ENCODE peak calls at places on chromosomes 13 and 19, in six cellular contexts. O is iris pigment epithelial cell, C is left lung, G is NCI-H2029 treated with DMSO at 0.1 percent for 48 hours, H is colonic mucosa, I is AG09319. X is an unnamed sample.

GRCh38 chr19:5829567-5830315 is 9.8 kb downstream of the FUT6 start:
- DNase-seq in O (no peak), G (no peak), I (no peak), H (no peak), C (no peak), X (no peak)

GRCh38 chr13:46995874-46996273 is 99.0 kb upstream of the HTR2A start:
- DNase-seq in I (no peak), G (no peak), C (no peak), H (no peak), O (no peak), X (no peak)

GRCh38 chr13:45184693-45185092 is 16.2 kb downstream of the KCTD4 start:
- DNase-seq in G (no peak), H (no peak), C (no peak), O (no peak), I (no peak), X (no peak)

GRCh38 chr13:75876371-75877050 is 240.4 kb downstream of the LMO7 start:
- DNase-seq in C (no peak), I (peak; percentile 43), O (peak; percentile 76), G (peak; percentile 20), H (peak; percentile 57), X (peak; percentile 43)

GRCh38 chr19:49640113-49640898 is at the start of gene RRAS:
- DNase-seq in I (peak; percentile 100), G (peak; percentile 99), O (peak; percentile 100), C (peak; percentile 100), H (peak; percentile 100), X (peak; percentile 99)

GRCh38 chr19:4506449-4507149 is 11.7 kb downstream of the PLIN4 start:
- DNase-seq in C (no peak), O (peak; percentile 82), H (no peak), I (no peak), G (no peak), X (peak; percentile 18)

GRCh38 chr19:4368128-4368820 is 24.9 kb downstream of the MPND start:
- DNase-seq in H (no peak), O (peak; percentile 56), G (no peak), C (no peak), I (no peak), X (no peak)

GRCh38 chr19:36008336-36008978 is at the start of gene SYNE4:
- DNase-seq in I (no peak), H (peak; percentile 81), O (no peak), C (peak; percentile 78), G (peak; percentile 32), X (no peak)

GRCh38 chr13:91242652-91243051 is 104.8 kb upstream of the MIR17HG start:
- DNase-seq in O (peak; percentile 3), C (no peak), I (no peak), G (no peak), H (no peak), X (peak; percentile 63)

GRCh38 chr19:45598267-45599011 is 3.6 kb downstream of the GPR4 start:
- DNase-seq in H (no peak), C (no peak), I (no peak), O (no peak), G (no peak), X (no peak)

GRCh38 chr13:66501187-66501586 is 728.9 kb downstream of the PCDH9 start:
- DNase-seq in G (no peak), O (peak; percentile 86), H (no peak), C (no peak), I (no peak), X (no peak)

GRCh38 chr13:30002577-30002976 is 152.2 kb upstream of the UBL3 start:
- DNase-seq in G (no peak), O (peak; percentile 77), C (no peak), H (no peak), I (peak; percentile 8), X (peak; percentile 36)

GRCh38 chr13:66468656-66469055 is 761.5 kb downstream of the PCDH9 start:
- DNase-seq in H (no peak), O (no peak), C (no peak), I (no peak), G (no peak), X (no peak)

GRCh38 chr13:77176350-77176749 is 149.4 kb upstream of the FBXL3 start:
- DNase-seq in I (no peak), O (peak; percentile 91), G (no peak), H (no peak), C (no peak), X (peak; percentile 15)

GRCh38 chr19:52142001-52142595 is 2.4 kb upstream of the ZNF616 start:
- DNase-seq in I (no peak), G (no peak), H (no peak), C (no peak), O (no peak), X (no peak)

GRCh38 chr19:47369923-47370625 is 21.0 kb downstream of the DHX34 start:
- DNase-seq in I (no peak), C (peak; percentile 73), G (no peak), O (peak; percentile 90), H (no peak), X (no peak)

GRCh38 chr19:17244618-17245534 is 843 bp downstream of the NR2F6 start:
- DNase-seq in H (peak; percentile 51), G (no peak), C (peak; percentile 50), O (no peak), I (no peak), X (no peak)

GRCh38 chr19:47156861-47157454 is 26.3 kb downstream of the SAE1 start:
- DNase-seq in O (no peak), C (no peak), G (peak; percentile 19), H (no peak), I (no peak), X (peak; percentile 76)

GRCh38 chr19:57465680-57466381 is 8.9 kb upstream of the VN1R1 start:
- DNase-seq in H (no peak), O (peak; percentile 3), C (no peak), I (no peak), G (no peak), X (no peak)